ENCODE peak calls at places on chromosomes 7 and 10, in ten cellular contexts. One of them, this sample, is unnamed.

GRCh38 chr10:21398549-21399345 is 126.7 kb downstream of the SKIDA1 start:
- DNase-seq in globus pallidus: no peak
- DNase-seq in GM10248: no peak
- DNase-seq in fibroblast of lung: peak
- DNase-seq in MM.1S: no peak
- DNase-seq in NCI-H510A treated with DMSO at 0.1 percent for 48 hours: no peak
- DNase-seq in LHCN-M2: peak
- DNase-seq in astrocyte: peak
- DNase-seq in activated CD4-positive, alpha-beta T cell treated with anti-CD3 and anti-CD28 coated beads, Interleukin-2, amount 10 ng/mL, durations not matched to agents 7 days and 5 days: no peak
- DNase-seq in GM19239: no peak
- DNase-seq in this sample: no peak

GRCh38 chr7:159198016-159198724 is 53.5 kb upstream of the VIPR2 start:
- DNase-seq in MM.1S: no peak
- DNase-seq in astrocyte: no peak
- DNase-seq in activated CD4-positive, alpha-beta T cell treated with anti-CD3 and anti-CD28 coated beads, Interleukin-2, amount 10 ng/mL, durations not matched to agents 7 days and 5 days: no peak
- DNase-seq in NCI-H510A treated with DMSO at 0.1 percent for 48 hours: no peak
- DNase-seq in GM19239: no peak
- DNase-seq in fibroblast of lung: no peak
- DNase-seq in globus pallidus: no peak
- DNase-seq in GM10248: no peak
- DNase-seq in LHCN-M2: no peak
- DNase-seq in this sample: no peak

GRCh38 chr10:19816420-19817250 is at the start of gene PLXDC2:
- DNase-seq in fibroblast of lung: peak
- DNase-seq in globus pallidus: peak
- DNase-seq in MM.1S: peak
- DNase-seq in GM10248: peak
- DNase-seq in GM19239: no peak
- DNase-seq in LHCN-M2: peak
- DNase-seq in activated CD4-positive, alpha-beta T cell treated with anti-CD3 and anti-CD28 coated beads, Interleukin-2, amount 10 ng/mL, durations not matched to agents 7 days and 5 days: no peak
- DNase-seq in NCI-H510A treated with DMSO at 0.1 percent for 48 hours: peak
- DNase-seq in astrocyte: peak
- DNase-seq in this sample: peak

GRCh38 chr10:121216721-121217181 is 365.6 kb downstream of the WDR11 start:
- DNase-seq in globus pallidus: peak
- DNase-seq in NCI-H510A treated with DMSO at 0.1 percent for 48 hours: peak
- DNase-seq in MM.1S: no peak
- DNase-seq in GM10248: no peak
- DNase-seq in astrocyte: no peak
- DNase-seq in fibroblast of lung: no peak
- DNase-seq in LHCN-M2: peak
- DNase-seq in activated CD4-positive, alpha-beta T cell treated with anti-CD3 and anti-CD28 coated beads, Interleukin-2, amount 10 ng/mL, durations not matched to agents 7 days and 5 days: no peak
- DNase-seq in GM19239: no peak
- DNase-seq in this sample: no peak

GRCh38 chr10:123870260-123870659 is 21.3 kb downstream of the CPXM2 start:
- DNase-seq in globus pallidus: no peak
- DNase-seq in MM.1S: no peak
- DNase-seq in LHCN-M2: no peak
- DNase-seq in GM19239: no peak
- DNase-seq in astrocyte: peak
- DNase-seq in NCI-H510A treated with DMSO at 0.1 percent for 48 hours: no peak
- DNase-seq in fibroblast of lung: peak
- DNase-seq in GM10248: no peak
- DNase-seq in activated CD4-positive, alpha-beta T cell treated with anti-CD3 and anti-CD28 coated beads, Interleukin-2, amount 10 ng/mL, durations not matched to agents 7 days and 5 days: no peak
- DNase-seq in this sample: no peak

GRCh38 chr10:106711313-106711906 is 453.1 kb downstream of the SORCS1 start:
- DNase-seq in astrocyte: no peak
- DNase-seq in fibroblast of lung: no peak
- DNase-seq in MM.1S: peak
- DNase-seq in LHCN-M2: no peak
- DNase-seq in activated CD4-positive, alpha-beta T cell treated with anti-CD3 and anti-CD28 coated beads, Interleukin-2, amount 10 ng/mL, durations not matched to agents 7 days and 5 days: peak
- DNase-seq in NCI-H510A treated with DMSO at 0.1 percent for 48 hours: no peak
- DNase-seq in globus pallidus: peak
- DNase-seq in GM19239: peak
- DNase-seq in GM10248: peak
- DNase-seq in this sample: peak

GRCh38 chr7:19747740-19748339 is 25.6 kb downstream of the TMEM196 start:
- DNase-seq in globus pallidus: peak
- DNase-seq in activated CD4-positive, alpha-beta T cell treated with anti-CD3 and anti-CD28 coated beads, Interleukin-2, amount 10 ng/mL, durations not matched to agents 7 days and 5 days: no peak
- DNase-seq in GM10248: peak
- DNase-seq in fibroblast of lung: peak
- DNase-seq in NCI-H510A treated with DMSO at 0.1 percent for 48 hours: peak
- DNase-seq in astrocyte: peak
- DNase-seq in MM.1S: peak
- DNase-seq in LHCN-M2: peak
- DNase-seq in GM19239: peak
- DNase-seq in this sample: peak

GRCh38 chr7:72753781-72754180 is 74.2 kb downstream of the TYW1B start:
- DNase-seq in GM10248: no peak
- DNase-seq in globus pallidus: no peak
- DNase-seq in activated CD4-positive, alpha-beta T cell treated with anti-CD3 and anti-CD28 coated beads, Interleukin-2, amount 10 ng/mL, durations not matched to agents 7 days and 5 days: no peak
- DNase-seq in fibroblast of lung: no peak
- DNase-seq in LHCN-M2: no peak
- DNase-seq in GM19239: no peak
- DNase-seq in astrocyte: no peak
- DNase-seq in MM.1S: no peak
- DNase-seq in NCI-H510A treated with DMSO at 0.1 percent for 48 hours: no peak
- DNase-seq in this sample: no peak

GRCh38 chr10:93425861-93426260 is 56.3 kb downstream of the MYOF start:
- DNase-seq in globus pallidus: no peak
- DNase-seq in MM.1S: no peak
- DNase-seq in LHCN-M2: no peak
- DNase-seq in NCI-H510A treated with DMSO at 0.1 percent for 48 hours: no peak
- DNase-seq in GM10248: no peak
- DNase-seq in GM19239: no peak
- DNase-seq in astrocyte: no peak
- DNase-seq in fibroblast of lung: no peak
- DNase-seq in activated CD4-positive, alpha-beta T cell treated with anti-CD3 and anti-CD28 coated beads, Interleukin-2, amount 10 ng/mL, durations not matched to agents 7 days and 5 days: no peak
- DNase-seq in this sample: no peak

GRCh38 chr10:6386346-6386745 is 183.6 kb downstream of the PFKFB3 start:
- DNase-seq in GM19239: no peak
- DNase-seq in NCI-H510A treated with DMSO at 0.1 percent for 48 hours: no peak
- DNase-seq in MM.1S: no peak
- DNase-seq in fibroblast of lung: no peak
- DNase-seq in LHCN-M2: no peak
- DNase-seq in activated CD4-positive, alpha-beta T cell treated with anti-CD3 and anti-CD28 coated beads, Interleukin-2, amount 10 ng/mL, durations not matched to agents 7 days and 5 days: no peak
- DNase-seq in GM10248: no peak
- DNase-seq in globus pallidus: no peak
- DNase-seq in astrocyte: no peak
- DNase-seq in this sample: no peak

This sample was measured in iPS-NIHi11.